ENCODE peak calls at places on chromosomes 2 and 18, in five cellular contexts. J is astrocyte of the cerebellum, K is adrenal gland, W is Peyer's patch, C is AG04449. Z is an unnamed sample.
A peak's percentile ranks its signal among the peaks of the same experiment; 100 is the strongest.

GRCh38 chr2:27379840-27380625 is 501 bp downstream of the ZNF513 start:
- DNase-seq in J (no peak), K (peak; percentile 68), W (peak; percentile 57), C (no peak), Z (no peak)

GRCh38 chr2:184468826-184469225 is 129.5 kb upstream of the ZNF804A start:
- DNase-seq in J (no peak), K (no peak), W (no peak), C (no peak), Z (no peak)

GRCh38 chr2:105437708-105438103 is 38.9 kb upstream of the FHL2 start:
- DNase-seq in J (no peak), K (no peak), W (no peak), C (peak; percentile 59), Z (peak; percentile 80)

GRCh38 chr2:237552911-237553310 is 13.5 kb upstream of the PRLH start:
- DNase-seq in J (no peak), K (no peak), W (no peak), C (no peak), Z (no peak)

GRCh38 chr2:158716091-158716815 is 78.9 kb upstream of the DAPL1 start:
- DNase-seq in J (peak; percentile 32), K (peak; percentile 67), W (no peak), C (no peak), Z (no peak)

GRCh38 chr2:223076573-223076972 is 24.6 kb downstream of the KCNE4 start:
- DNase-seq in J (peak; percentile 67), K (no peak), W (no peak), C (peak; percentile 93), Z (no peak)

GRCh38 chr2:171669121-171669520 is 18.1 kb upstream of the DYNC1I2 start:
- DNase-seq in J (no peak), K (no peak), W (no peak), C (no peak), Z (no peak)

GRCh38 chr18:49534846-49535601 is 26.8 kb upstream of the LIPG start:
- DNase-seq in J (no peak), K (no peak), W (no peak), C (no peak), Z (no peak)

GRCh38 chr2:65549262-65550036 is 117.0 kb upstream of the SPRED2 start:
- DNase-seq in J (no peak), K (no peak), W (no peak), C (no peak), Z (no peak)

GRCh38 chr18:10901329-10901728 is 248.0 kb downstream of the PIEZO2 start:
- DNase-seq in J (no peak), K (no peak), W (no peak), C (no peak), Z (no peak)

GRCh38 chr2:104863585-104864279 is 9.8 kb downstream of the POU3F3 start:
- DNase-seq in J (no peak), K (no peak), W (no peak), C (no peak), Z (no peak)

GRCh38 chr18:26802330-26803200 is 62.9 kb downstream of the AQP4 start:
- DNase-seq in J (no peak), K (no peak), W (no peak), C (no peak), Z (no peak)

GRCh38 chr2:3324036-3324386 is 53.6 kb downstream of the EIPR1 start:
- DNase-seq in J (no peak), K (no peak), W (no peak), C (no peak), Z (no peak)

GRCh38 chr18:67410671-67411070 is 105.8 kb downstream of the DSEL start:
- DNase-seq in J (peak; percentile 35), K (no peak), W (no peak), C (no peak), Z (peak; percentile 34)

GRCh38 chr2:63023444-63023843 is 27.2 kb upstream of the OTX1 start:
- DNase-seq in J (no peak), K (no peak), W (no peak), C (no peak), Z (no peak)
- TF ChIP-seq CTCF in J (peak; percentile 29), K (peak; percentile 13), W (peak; percentile 31), C (peak; percentile 19), Z (no peak)

DNA sequence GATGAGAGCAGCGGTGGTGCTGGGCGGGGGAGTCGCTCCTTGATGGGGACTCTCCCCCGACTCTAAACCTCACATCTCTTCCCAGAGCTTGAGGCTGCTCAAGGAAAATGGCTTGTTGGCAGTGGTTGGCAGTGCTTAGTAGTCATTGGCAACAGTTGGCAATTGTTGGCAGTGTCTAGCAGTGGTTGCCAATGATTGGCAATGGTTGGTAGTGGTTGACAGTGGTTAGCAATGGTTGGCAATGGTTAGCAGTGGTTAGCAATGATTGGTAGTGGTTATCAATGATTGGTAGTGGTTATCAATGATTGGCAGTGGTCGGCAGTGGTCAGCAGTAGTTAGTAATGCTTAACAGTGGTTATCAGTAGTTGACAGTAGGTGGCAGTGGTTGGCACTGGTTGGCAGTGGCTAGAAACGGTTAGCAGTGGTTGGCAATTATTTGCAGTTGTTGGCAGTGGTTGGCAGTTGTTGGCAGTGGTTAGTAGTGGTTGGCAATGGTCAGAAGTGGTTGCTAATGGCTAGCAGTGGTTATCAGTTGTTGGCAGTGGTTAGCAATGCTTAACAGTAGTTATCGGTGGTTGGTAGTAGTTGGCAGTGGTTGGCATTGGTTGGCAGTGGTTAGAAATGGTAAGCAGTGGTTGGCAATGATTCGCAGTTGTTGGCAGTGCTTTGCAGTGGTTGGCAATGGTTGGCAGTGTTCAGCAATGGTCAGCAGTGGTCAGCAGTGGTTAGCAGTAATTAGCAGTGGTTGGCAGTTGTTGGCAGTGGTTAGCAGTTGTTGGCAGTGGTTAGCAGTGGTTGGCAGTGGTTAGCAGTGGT is 85.4 kb upstream of the OTOS start:
- DNase-seq in J (no peak), K (peak; percentile 4), W (no peak), C (no peak), Z (no peak)
- TF ChIP-seq CTCF in J (no peak), K (no peak), W (no peak), C (no peak), Z (no peak)

DNA sequence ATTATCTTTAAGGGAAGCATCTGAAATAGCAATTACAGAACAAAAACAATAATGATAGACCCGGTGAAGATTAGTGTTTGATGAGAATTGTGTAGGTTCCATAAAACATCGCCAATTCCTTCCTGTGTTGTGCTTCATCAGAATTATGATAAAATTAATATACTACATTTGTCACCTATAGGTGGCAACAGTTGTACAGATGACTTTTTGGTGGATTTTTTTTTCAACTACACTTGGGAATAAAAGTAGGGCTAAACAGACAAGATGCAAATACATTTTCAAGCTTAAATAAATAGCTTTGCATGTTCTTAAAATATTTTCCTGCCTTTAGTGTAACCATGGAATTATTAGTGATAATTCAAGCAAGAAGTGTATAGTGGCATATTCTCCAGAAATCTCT is 7.0 kb upstream of the LYPD1 start:
- DNase-seq in J (no peak), K (no peak), W (no peak), C (no peak), Z (no peak)
- TF ChIP-seq CTCF in J (no peak), K (no peak), W (no peak), C (no peak), Z (no peak)

GRCh38 chr18:44637210-44638051 is 43.3 kb upstream of the SETBP1 start:
- DNase-seq in J (no peak), K (no peak), W (no peak), C (no peak), Z (no peak)
- TF ChIP-seq CTCF in J (no peak), K (no peak), W (no peak), C (no peak), Z (no peak)

Z was measured in AG09319.